ENCODE peak calls at places on chromosomes 11 and 22, in six cellular contexts. N, V, U, B, H and C are unnamed samples.

GRCh38 chr22:47300698-47301405 is 538.4 kb downstream of the TBC1D22A start:
- DNase-seq in B (no peak), V (no peak), N (no peak), U (no peak), H (no peak), C (no peak)

GRCh38 chr11:70482529-70482917 is 84.2 kb downstream of the CTTN start:
- DNase-seq in B (no peak), U (peak), N (no peak), H (peak), V (no peak), C (no peak)

GRCh38 chr22:46352691-46353386 is 17.3 kb downstream of the TRMU start:
- DNase-seq in B (no peak), N (peak), V (peak), U (no peak), H (peak), C (no peak)

GRCh38 chr11:96237759-96238158 is 105.2 kb downstream of the MAML2 start:
- DNase-seq in B (no peak), V (no peak), H (no peak), U (no peak), N (no peak), C (no peak)

GRCh38 chr11:67071420-67072284 is 15.0 kb downstream of the RHOD start:
- DNase-seq in N (peak), B (peak), V (no peak), H (peak), U (no peak), C (peak)

GRCh38 chr11:2348986-2349385 is 28.1 kb upstream of the CD81 start:
- DNase-seq in V (no peak), N (no peak), B (no peak), H (no peak), U (no peak), C (no peak)

GRCh38 chr11:119166368-119167076 is 2.0 kb upstream of the NLRX1 start:
- DNase-seq in H (no peak), N (no peak), B (no peak), V (peak), U (peak), C (peak)

GRCh38 chr22:31244044-31244942 is 32.2 kb downstream of the LIMK2 start:
- DNase-seq in N (peak), B (no peak), V (peak), H (no peak), U (peak), C (peak)